ENCODE peak calls at places on chromosomes 11 and 22, in ten cellular contexts. Q is astrocyte of the cerebellum, W is heart left ventricle, B is dermis blood vessel endothelial cell, S is A549, A is osteoblast, D is GM04504, N is LHCN-M2, U is amniotic stem cell, R is mucosa of gallbladder. E is an unnamed sample.

GRCh38 chr11:62610403-62610802 is 2.2 kb downstream of the EML3 start:
- DNase-seq in Q (no peak), W (no peak), B (no peak), S (no peak), A (no peak), D (no peak), N (no peak), U (no peak), R (no peak), E (no peak)

GRCh38 chr11:93487032-93487483 is 56.1 kb downstream of the SMCO4 start:
- DNase-seq in Q (no peak), W (no peak), B (no peak), S (no peak), A (no peak), D (no peak), N (no peak), U (no peak), R (no peak), E (peak; percentile 15)

GRCh38 chr11:58905141-58905715 is 34.1 kb upstream of the GLYATL1 start:
- DNase-seq in Q (no peak), W (peak; percentile 20), B (no peak), S (no peak), A (peak; percentile 82), D (no peak), N (peak; percentile 53), U (no peak), R (no peak), E (no peak)

GRCh38 chr22:19463491-19464469 is 15.2 kb downstream of the UFD1 start:
- DNase-seq in Q (no peak), W (no peak), B (no peak), S (no peak), A (no peak), D (peak; percentile 52), N (peak; percentile 52), U (peak; percentile 59), R (no peak), E (no peak)

GRCh38 chr11:45086526-45086925 is 59.9 kb upstream of the PRDM11 start:
- DNase-seq in Q (no peak), W (no peak), B (no peak), S (no peak), A (no peak), D (no peak), N (no peak), U (no peak), R (no peak), E (no peak)

GRCh38 chr11:130527648-130528300 is 79.3 kb downstream of the ADAMTS15 start:
- DNase-seq in Q (no peak), W (peak; percentile 54), B (peak; percentile 59), S (no peak), A (no peak), D (no peak), N (peak; percentile 54), U (no peak), R (no peak), E (no peak)

GRCh38 chr22:37631448-37632173 is 7.9 kb upstream of the SH3BP1 start:
- DNase-seq in Q (no peak), W (no peak), B (peak; percentile 29), S (no peak), A (peak; percentile 83), D (no peak), N (no peak), U (no peak), R (no peak), E (no peak)

GRCh38 chr22:37202001-37202555 is 10.2 kb downstream of the SSTR3 start:
- DNase-seq in Q (no peak), W (no peak), B (no peak), S (no peak), A (peak; percentile 73), D (no peak), N (no peak), U (no peak), R (no peak), E (no peak)

GRCh38 chr22:29695129-29695926 is 24.5 kb upstream of the CABP7 start:
- DNase-seq in Q (no peak), W (no peak), B (no peak), S (no peak), A (no peak), D (peak; percentile 13), N (peak; percentile 86), U (no peak), R (peak; percentile 19), E (no peak)

GRCh38 chr11:64562723-64563351 is 28.2 kb upstream of the SLC22A12 start:
- DNase-seq in Q (no peak), W (no peak), B (no peak), S (no peak), A (peak; percentile 82), D (no peak), N (no peak), U (no peak), R (no peak), E (no peak)

GRCh38 chr11:62689421-62690183 is at the start of gene LRRN4CL:
- DNase-seq in Q (peak; percentile 73), W (peak; percentile 78), B (no peak), S (no peak), A (peak; percentile 99), D (peak; percentile 98), N (peak; percentile 100), U (peak; percentile 58), R (peak; percentile 65), E (peak; percentile 71)

GRCh38 chr22:49667236-49667635 is 160.4 kb downstream of the BRD1 start:
- DNase-seq in Q (no peak), W (peak; percentile 62), B (peak; percentile 67), S (no peak), A (peak; percentile 77), D (no peak), N (no peak), U (no peak), R (no peak), E (no peak)

GRCh38 chr22:45671051-45671782 is 417 bp upstream of the ATXN10 start:
- DNase-seq in Q (no peak), W (no peak), B (peak; percentile 23), S (no peak), A (peak; percentile 75), D (no peak), N (no peak), U (no peak), R (no peak), E (no peak)

GRCh38 chr11:95655544-95655943 is 134.0 kb downstream of the FAM76B start:
- DNase-seq in Q (no peak), W (no peak), B (peak; percentile 5), S (no peak), A (no peak), D (no peak), N (no peak), U (no peak), R (no peak), E (no peak)

GRCh38 chr11:28887681-28888080 is 779.5 kb downstream of the METTL15 start:
- DNase-seq in Q (no peak), W (no peak), B (peak; percentile 9), S (no peak), A (peak; percentile 76), D (no peak), N (no peak), U (no peak), R (no peak), E (no peak)

GRCh38 chr22:32024791-32025190 is 18.3 kb upstream of the SLC5A1 start:
- DNase-seq in Q (no peak), W (no peak), B (no peak), S (no peak), A (no peak), D (no peak), N (peak; percentile 35), U (no peak), R (no peak), E (no peak)

GRCh38 chr22:19620742-19621371 is 93.4 kb upstream of the SEPTIN5 start:
- DNase-seq in Q (no peak), W (no peak), B (peak; percentile 92), S (no peak), A (peak; percentile 59), D (no peak), N (no peak), U (no peak), R (no peak), E (no peak)

E was measured in left colon.